ENCODE peak calls at places on chromosomes 6 and 20, in five cellular contexts. D, M, X, Z and S are unnamed samples.
A peak's percentile ranks its signal among the peaks of the same experiment; 100 is the strongest.

GRCh38 chr6:45472383-45472782 is 94.6 kb upstream of the SUPT3H start:
- DNase-seq in D (no peak), M (no peak), X (no peak), Z (no peak), S (no peak)

GRCh38 chr20:21534453-21534852 is 20.6 kb upstream of the NKX2-2 start:
- DNase-seq in D (no peak), M (no peak), X (no peak), Z (no peak), S (no peak)

GRCh38 chr20:4507288-4507719 is 214.4 kb upstream of the PRND start:
- DNase-seq in D (no peak), M (no peak), X (no peak), Z (no peak), S (no peak)

GRCh38 chr6:138833819-138834539 is 38.1 kb downstream of the ECT2L start:
- DNase-seq in D (no peak), M (no peak), X (no peak), Z (no peak), S (no peak)

GRCh38 chr6:2963756-2964155 is 7.6 kb downstream of the SERPINB6 start:
- DNase-seq in D (no peak), M (no peak), X (no peak), Z (no peak), S (no peak)

GRCh38 chr6:105251689-105252088 is 71.9 kb upstream of the POPDC3 start:
- DNase-seq in D (no peak), M (no peak), X (no peak), Z (no peak), S (no peak)

GRCh38 chr6:40719671-40720374 is 132.7 kb upstream of the LRFN2 start:
- DNase-seq in D (no peak), M (no peak), X (no peak), Z (no peak), S (no peak)

GRCh38 chr6:17932362-17932852 is 55.0 kb downstream of the KIF13A start:
- DNase-seq in D (no peak), M (no peak), X (no peak), Z (no peak), S (no peak)

GRCh38 chr20:63050406-63050805 is 43.6 kb upstream of the BHLHE23 start:
- DNase-seq in D (no peak), M (no peak), X (no peak), Z (no peak), S (no peak)

GRCh38 chr6:34810936-34811632 is 19.2 kb downstream of the BLTP3A start:
- DNase-seq in D (peak; percentile 28), M (no peak), X (no peak), Z (no peak), S (no peak)